ENCODE peak calls at places on chromosomes 6 and 20, in five cellular contexts. O is heart right ventricle, K is GM10248, M is neural progenitor cell, S is heart left ventricle. U is an unnamed sample.

GRCh38 chr6:134795696-134796095 is 154.2 kb downstream of the ALDH8A1 start:
- DNase-seq in O (no peak), K (no peak), M (peak), S (no peak), U (no peak)

GRCh38 chr6:138944412-138944811 is 43.6 kb downstream of the REPS1 start:
- DNase-seq in O (no peak), K (peak), M (no peak), S (no peak), U (no peak)

GRCh38 chr6:16420715-16421461 is 182.5 kb downstream of the GMPR start:
- DNase-seq in O (no peak), K (peak), M (no peak), S (no peak), U (no peak)

GRCh38 chr6:4316867-4317400 is 181.6 kb upstream of the ECI2 start:
- DNase-seq in O (peak), K (no peak), M (no peak), S (no peak), U (no peak)

GRCh38 chr6:157227202-157228166 is 95.8 kb downstream of the TMEM242 start:
- DNase-seq in O (no peak), K (no peak), M (no peak), S (no peak), U (no peak)

GRCh38 chr20:46220808-46221207 is 87.5 kb downstream of the CDH22 start:
- DNase-seq in O (no peak), K (no peak), M (peak), S (no peak), U (peak)

GRCh38 chr20:14979472-14979986 is 642.1 kb upstream of the FLRT3 start:
- DNase-seq in O (no peak), K (no peak), M (no peak), S (no peak), U (no peak)

GRCh38 chr6:122610690-122611455 is 668 bp downstream of the PKIB start:
- DNase-seq in O (peak), K (peak), M (peak), S (peak), U (peak)

GRCh38 chr6:38350882-38351281 is 288.8 kb downstream of the BTBD9 start:
- DNase-seq in O (no peak), K (no peak), M (peak), S (no peak), U (no peak)

GRCh38 chr6:82337688-82338257 is 25.8 kb upstream of the TPBG start:
- DNase-seq in O (no peak), K (no peak), M (no peak), S (no peak), U (no peak)

GRCh38 chr6:158286413-158286812 is 25.9 kb upstream of the TULP4 start:
- DNase-seq in O (no peak), K (no peak), M (no peak), S (no peak), U (no peak)

GRCh38 chr6:5302995-5303622 is 41.8 kb downstream of the FARS2 start:
- DNase-seq in O (peak), K (peak), M (peak), S (peak), U (no peak)

GRCh38 chr20:44930517-44931168 is 20.8 kb downstream of the PABPC1L start:
- DNase-seq in O (no peak), K (no peak), M (no peak), S (no peak), U (no peak)

GRCh38 chr6:125516644-125517043 is 214.9 kb upstream of the HDDC2 start:
- DNase-seq in O (no peak), K (no peak), M (no peak), S (no peak), U (no peak)

GRCh38 chr6:87393026-87393622 is 14.6 kb upstream of the CFAP206 start:
- DNase-seq in O (no peak), K (peak), M (peak), S (no peak), U (peak)

GRCh38 chr20:50635676-50636600 is 55.4 kb downstream of the RIPOR3 start:
- DNase-seq in O (peak), K (peak), M (peak), S (peak), U (peak)

GRCh38 chr6:152701081-152701862 is 3.6 kb downstream of the MYCT1 start:
- DNase-seq in O (no peak), K (no peak), M (no peak), S (no peak), U (no peak)

GRCh38 chr6:116514103-116514502 is 2.7 kb downstream of the CALHM5 start:
- DNase-seq in O (no peak), K (no peak), M (no peak), S (no peak), U (no peak)
- TF ChIP-seq CTCF in O (no peak), K (no peak), M (no peak), S (no peak), U (no peak)

GRCh38 chr6:151546941-151547659 is 53.3 kb downstream of the CCDC170 start:
- DNase-seq in O (no peak), K (no peak), M (no peak), S (no peak), U (no peak)
- TF ChIP-seq CTCF in O (no peak), K (peak), M (peak), S (no peak), U (no peak)

GRCh38 chr6:7996538-7997225 is 67.5 kb downstream of the BLOC1S5 start:
- DNase-seq in O (no peak), K (no peak), M (no peak), S (no peak), U (no peak)

GRCh38 chr6:7993399-7993798 is 70.8 kb downstream of the BLOC1S5 start:
- DNase-seq in O (no peak), K (no peak), M (no peak), S (no peak), U (no peak)

GRCh38 chr6:7991536-7991935 is 72.7 kb downstream of the BLOC1S5 start:
- DNase-seq in O (no peak), K (no peak), M (no peak), S (no peak), U (no peak)

GRCh38 chr6:7993952-7994351 is 70.2 kb downstream of the BLOC1S5 start:
- DNase-seq in O (no peak), K (no peak), M (no peak), S (no peak), U (no peak)

GRCh38 chr6:7991992-7992815 is 72.0 kb downstream of the BLOC1S5 start:
- DNase-seq in O (no peak), K (peak), M (peak), S (no peak), U (no peak)
- TF ChIP-seq CTCF in O (peak), K (peak), M (peak), S (peak), U (peak)

DNA sequence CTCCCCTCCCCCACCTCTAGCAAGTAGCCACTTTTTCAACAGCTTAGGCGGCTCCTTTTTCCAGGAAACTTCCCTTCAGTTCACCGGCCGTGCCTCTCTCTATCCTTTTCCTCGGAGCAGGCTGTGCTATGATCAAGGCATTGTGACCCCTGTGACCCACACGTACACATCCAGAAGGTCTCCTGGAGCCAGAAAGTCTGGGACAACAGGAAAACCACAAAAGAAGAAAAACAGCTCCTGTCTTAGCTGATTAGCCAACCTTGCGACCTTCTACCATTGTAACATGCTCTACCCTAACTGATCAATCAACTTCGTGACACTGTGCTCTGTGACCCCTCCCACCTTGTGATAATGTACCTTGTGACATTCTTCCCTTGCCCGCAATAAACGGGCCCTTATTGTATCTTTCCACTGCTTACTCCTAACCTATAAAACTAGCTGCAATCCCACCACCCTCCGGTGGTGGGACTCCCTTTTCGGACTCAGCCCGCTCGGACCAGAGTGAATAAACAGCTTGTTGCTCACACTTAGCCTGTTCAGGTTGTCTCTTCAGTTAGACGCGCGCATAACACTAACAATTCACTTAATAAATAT is 24.2 kb downstream of the ZNF311 start:
- DNase-seq in O (no peak), K (peak), M (peak), S (no peak), U (peak)
- TF ChIP-seq CTCF in O (peak), K (no peak), M (peak), S (peak), U (peak)